ENCODE peak calls at places on chromosomes 4 and X, in nine cellular contexts. V is H7; L is small intestine; B is testis; E is right lobe of liver; N is psoas muscle; D is upper lobe of right lung; X is CD8-positive, alpha-beta memory T cell; Y is SJCRH30. F is an unnamed sample.

GRCh38 chr4:10015140-10015753 is 6.0 kb downstream of the SLC2A9 start:
- DNase-seq in N (no peak), D (no peak), V (peak; percentile 68), E (no peak), L (peak; percentile 67), Y (peak; percentile 52), X (no peak), B (peak; percentile 73), F (peak; percentile 53)

GRCh38 chr4:7165874-7166201 is 26.5 kb upstream of the SORCS2 start:
- DNase-seq in N (no peak), D (peak; percentile 51), E (no peak), B (peak; percentile 3), L (no peak), Y (no peak), V (peak; percentile 44), X (no peak), F (no peak)

GRCh38 chrX:120560405-120560841 is 339 bp downstream of the CUL4B start:
- DNase-seq in E (no peak), N (no peak), Y (peak; percentile 67), V (no peak), X (no peak), D (no peak), B (no peak), L (peak; percentile 39), F (no peak)

GRCh38 chr4:154349829-154350228 is 141.8 kb downstream of the DCHS2 start:
- DNase-seq in N (no peak), L (peak; percentile 6), E (no peak), Y (no peak), X (no peak), B (no peak), D (no peak), V (peak; percentile 21), F (peak; percentile 37)

GRCh38 chrX:65196758-65197371 is 220.6 kb upstream of the ZC4H2 start:
- DNase-seq in N (no peak), B (peak; percentile 13), V (peak; percentile 53), X (no peak), L (peak; percentile 83), E (peak; percentile 83), D (peak; percentile 64), Y (peak; percentile 69), F (no peak)

GRCh38 chr4:130591091-130591490 is 1495.1 kb downstream of the C4orf33 start:
- DNase-seq in Y (no peak), V (no peak), D (no peak), X (no peak), B (no peak), N (no peak), E (no peak), L (no peak), F (peak; percentile 12)

GRCh38 chrX:118528089-118528753 is 32.6 kb downstream of the DOCK11 start:
- DNase-seq in E (no peak), B (no peak), N (no peak), D (peak; percentile 56), V (no peak), L (peak; percentile 25), Y (no peak), X (peak; percentile 71), F (no peak)

GRCh38 chr4:114547340-114548134 is 51.1 kb upstream of the UGT8 start:
- DNase-seq in N (no peak), X (no peak), E (no peak), V (no peak), Y (no peak), D (no peak), B (no peak), L (no peak), F (no peak)

GRCh38 chr4:184529283-184529682 is 54.9 kb upstream of the IRF2 start:
- DNase-seq in L (no peak), B (no peak), Y (no peak), X (no peak), E (no peak), D (no peak), V (no peak), N (no peak), F (peak; percentile 82)

GRCh38 chrX:105263171-105263570 is 42.7 kb upstream of the TEX13A start:
- DNase-seq in V (no peak), L (no peak), B (no peak), Y (peak; percentile 5), D (no peak), E (no peak), N (no peak), X (no peak), F (no peak)

GRCh38 chrX:103571726-103572125 is 13.6 kb upstream of the TCEAL4 start:
- DNase-seq in E (no peak), N (no peak), V (no peak), D (no peak), L (no peak), B (no peak), X (no peak), Y (peak; percentile 73), F (no peak)

GRCh38 chr4:53963786-53964185 is 100.6 kb downstream of the CHIC2 start:
- DNase-seq in X (no peak), N (no peak), L (no peak), Y (peak; percentile 61), V (no peak), E (no peak), D (no peak), B (no peak), F (peak; percentile 64)

GRCh38 chr4:8724436-8725070 is 132.0 kb downstream of the CPZ start:
- DNase-seq in Y (no peak), B (peak; percentile 1), L (no peak), V (peak; percentile 58), X (no peak), N (no peak), E (peak; percentile 38), D (peak; percentile 54), F (no peak)

GRCh38 chr4:103754844-103755243 is 35.1 kb upstream of the TACR3 start:
- DNase-seq in X (no peak), V (no peak), L (no peak), E (no peak), B (no peak), N (no peak), D (no peak), Y (peak; percentile 18), F (peak; percentile 94)

GRCh38 chr4:78627046-78627965 is 75.7 kb downstream of the ANXA3 start:
- DNase-seq in N (no peak), D (no peak), Y (no peak), V (no peak), B (no peak), X (no peak), E (no peak), L (peak; percentile 32), F (peak; percentile 94)

GRCh38 chr4:148405161-148405893 is 36.9 kb downstream of the NR3C2 start:
- DNase-seq in X (no peak), V (no peak), B (no peak), L (peak; percentile 69), D (no peak), E (no peak), Y (no peak), N (no peak), F (no peak)

GRCh38 chr4:137531951-137532868 is at the start of gene PCDH18:
- DNase-seq in D (peak; percentile 70), N (peak; percentile 84), B (peak; percentile 94), E (peak; percentile 54), L (peak; percentile 22), X (peak; percentile 4), V (peak; percentile 39), Y (peak; percentile 90), F (peak; percentile 55)

GRCh38 chrX:30824275-30824674 is 64.8 kb downstream of the TAB3 start:
- DNase-seq in B (no peak), N (no peak), X (no peak), Y (no peak), D (no peak), E (no peak), V (no peak), L (no peak), F (no peak)

GRCh38 chr4:30755306-30755705 is 35.1 kb downstream of the PCDH7 start:
- DNase-seq in N (no peak), Y (no peak), V (no peak), E (no peak), X (no peak), L (no peak), D (no peak), B (no peak), F (no peak)

GRCh38 chr4:59161249-59161648 is 2038.9 kb upstream of the ADGRL3 start:
- DNase-seq in V (no peak), N (no peak), L (no peak), E (no peak), X (no peak), B (no peak), D (no peak), Y (no peak), F (no peak)

GRCh38 chr4:54647070-54647469 is 10.7 kb upstream of the KIT start:
- DNase-seq in L (no peak), V (no peak), B (no peak), E (no peak), N (no peak), D (no peak), X (no peak), Y (no peak), F (no peak)

GRCh38 chr4:130092187-130093015 is 996.4 kb downstream of the C4orf33 start:
- DNase-seq in E (no peak), V (no peak), N (no peak), X (no peak), B (no peak), Y (no peak), D (no peak), L (no peak), F (no peak)

GRCh38 chrX:47174376-47174775 is 19.3 kb upstream of the UBA1 start:
- DNase-seq in Y (no peak), L (no peak), N (no peak), E (no peak), X (no peak), V (peak; percentile 45), D (no peak), B (no peak), F (no peak)
- H3K36me3 ChIP-seq in Y (no peaks in the 10 kb centered on the region), L (peaks cover 6% of the 10 kb centered on the region), N (peaks cover 65% of the 10 kb centered on the region), E (no peaks in the 10 kb centered on the region), X (peaks cover 16% of the 10 kb centered on the region), V (peaks cover 12% of the 10 kb centered on the region), D (peaks cover 26% of the 10 kb centered on the region), B (no peaks in the 10 kb centered on the region), F (peaks cover 24% of the 10 kb centered on the region)

GRCh38 chr4:88409789-88410188 is 31.1 kb downstream of the HERC6 start:
- DNase-seq in Y (no peak), N (no peak), E (no peak), B (no peak), X (no peak), V (no peak), D (no peak), L (no peak), F (no peak)
- H3K27me3 ChIP-seq in Y (no peaks in the 10 kb centered on the region), N (no peaks in the 10 kb centered on the region), E (no peaks in the 10 kb centered on the region), B (no peaks in the 10 kb centered on the region), X (no peaks in the 10 kb centered on the region), V (no peaks in the 10 kb centered on the region), D (no peaks in the 10 kb centered on the region), L (no peaks in the 10 kb centered on the region), F (no peaks in the 10 kb centered on the region)

DNA sequence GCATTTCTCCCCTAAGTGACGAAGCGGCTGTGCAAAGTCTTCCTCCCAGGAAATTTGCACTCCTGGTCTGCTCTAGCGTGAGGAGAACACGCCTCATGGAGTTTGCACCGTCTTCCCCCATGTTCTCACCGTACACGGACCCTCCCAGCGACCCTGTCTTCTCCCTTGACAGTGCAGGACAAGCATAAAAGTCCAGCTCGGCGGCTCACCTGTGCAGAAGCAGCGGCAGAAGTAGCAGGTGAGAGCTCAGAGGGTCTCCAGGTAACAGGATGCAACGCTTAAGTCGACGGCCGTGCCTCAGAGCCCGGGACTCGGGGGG is 314 bp downstream of the P2RY8 start:
- DNase-seq in V (no peak), N (no peak), L (no peak), X (no peak), Y (no peak), E (peak; percentile 59), D (peak; percentile 65), B (no peak), F (no peak)
- H3K4me3 ChIP-seq in V (no peak overlapping the region), N (peak overlapping the region; percentile 51), L (peak overlapping the region; percentile 70), X (peak overlapping the region; percentile 99), Y (no peak overlapping the region), E (peak overlapping the region; percentile 40), D (peak overlapping the region; percentile 47), B (no peak overlapping the region), F (no peak overlapping the region)

GRCh38 chr4:110619001-110619350 is 3.9 kb downstream of the PITX2 start:
- DNase-seq in E (no peak), B (no peak), D (no peak), X (no peak), L (peak; percentile 31), N (no peak), Y (no peak), V (no peak), F (no peak)
- H3K36me3 ChIP-seq in E (no peaks in the 10 kb centered on the region), B (no peaks in the 10 kb centered on the region), D (no peaks in the 10 kb centered on the region), X (no peaks in the 10 kb centered on the region), L (no peaks in the 10 kb centered on the region), N (no peaks in the 10 kb centered on the region), Y (peaks cover 59% of the 10 kb centered on the region), V (no peaks in the 10 kb centered on the region), F (no peaks in the 10 kb centered on the region)